ENCODE peak calls at places on chromosomes 11 and 22, in six cellular contexts. V, H, M, U, N and I are unnamed samples.

GRCh38 chr22:37525073-37525745 is 6.0 kb upstream of the CARD10 start:
- DNase-seq in N (no peak), H (peak; percentile 52), U (no peak), M (no peak), V (no peak), I (peak; percentile 65)

GRCh38 chr11:10809373-10810199 is 860 bp upstream of the EIF4G2 start:
- DNase-seq in V (peak; percentile 87), H (peak; percentile 29), M (no peak), U (peak; percentile 57), N (no peak), I (no peak)

GRCh38 chr11:130555251-130555841 is 106.9 kb downstream of the ADAMTS15 start:
- DNase-seq in H (no peak), M (no peak), N (no peak), V (no peak), U (peak; percentile 48), I (no peak)

GRCh38 chr11:113341388-113342165 is 27.2 kb downstream of the TTC12 start:
- DNase-seq in V (no peak), U (no peak), M (no peak), H (no peak), N (no peak), I (no peak)

GRCh38 chr11:9158898-9159391 is 67.5 kb upstream of the SCUBE2 start:
- DNase-seq in N (no peak), U (no peak), M (no peak), H (no peak), V (no peak), I (no peak)

GRCh38 chr22:37906364-37907008 is 389 bp downstream of the MICALL1 start:
- DNase-seq in N (no peak), U (peak; percentile 30), V (no peak), H (no peak), M (peak; percentile 35), I (no peak)

GRCh38 chr11:16114978-16115871 is 241.1 kb downstream of the SOX6 start:
- DNase-seq in V (no peak), U (no peak), N (no peak), M (no peak), H (no peak), I (no peak)

GRCh38 chr11:113474362-113475159 is 637 bp downstream of the DRD2 start:
- DNase-seq in M (peak; percentile 69), U (peak; percentile 70), N (peak; percentile 69), H (peak; percentile 42), V (peak; percentile 99), I (peak; percentile 76)

GRCh38 chr11:57349491-57350274 is 11.5 kb downstream of the P2RX3 start:
- DNase-seq in U (peak; percentile 71), N (peak; percentile 80), M (peak; percentile 73), H (no peak), V (peak; percentile 94), I (peak; percentile 95)

GRCh38 chr11:38307455-38307854 is 1709.4 kb upstream of the RAG2 start:
- DNase-seq in H (no peak), U (no peak), N (no peak), V (no peak), M (no peak), I (no peak)

GRCh38 chr11:122138759-122139594 is 23.0 kb upstream of the BLID start:
- DNase-seq in N (no peak), M (no peak), U (no peak), H (no peak), V (peak; percentile 37), I (no peak)

GRCh38 chr11:88508808-88509581 is 171.5 kb upstream of the CTSC start:
- DNase-seq in H (no peak), U (peak; percentile 16), N (peak; percentile 32), M (peak; percentile 18), V (peak; percentile 82), I (peak; percentile 36)

GRCh38 chr22:30472994-30473720 is 1.3 kb upstream of the SEC14L3 start:
- DNase-seq in V (no peak), N (no peak), M (no peak), H (no peak), U (no peak), I (no peak)

GRCh38 chr11:126415669-126416420 is 60.4 kb downstream of the ST3GAL4 start:
- DNase-seq in U (peak; percentile 76), N (peak; percentile 81), V (no peak), M (peak; percentile 89), H (no peak), I (no peak)

GRCh38 chr11:75867778-75868374 is 52.9 kb downstream of the UVRAG start:
- DNase-seq in M (no peak), N (no peak), U (no peak), V (no peak), H (peak; percentile 23), I (no peak)

GRCh38 chr11:12160680-12161079 is 50.3 kb downstream of the MICAL2 start:
- DNase-seq in U (no peak), N (no peak), V (peak; percentile 43), M (no peak), H (no peak), I (no peak)

GRCh38 chr11:69572233-69572860 is 68.6 kb upstream of the CCND1 start:
- DNase-seq in V (no peak), M (no peak), N (no peak), U (no peak), H (no peak), I (no peak)

GRCh38 chr11:1487091-1487850 is 692 bp upstream of the MOB2 start:
- DNase-seq in H (no peak), U (no peak), N (peak; percentile 17), M (peak; percentile 11), V (no peak), I (no peak)

GRCh38 chr22:43515902-43516301 is 104.1 kb downstream of the MPPED1 start:
- DNase-seq in H (no peak), M (no peak), V (peak; percentile 89), U (no peak), N (no peak), I (peak; percentile 73)

GRCh38 chr11:111205622-111206385 is 39.7 kb upstream of the POU2AF2 start:
- DNase-seq in N (no peak), H (no peak), U (no peak), V (no peak), M (no peak), I (no peak)

GRCh38 chr11:76153609-76153949 is 52.7 kb downstream of the WNT11 start:
- DNase-seq in N (no peak), H (no peak), U (no peak), M (no peak), V (peak; percentile 59), I (no peak)

GRCh38 chr11:62054484-62055121 is 69.2 kb upstream of the INCENP start:
- DNase-seq in H (no peak), N (no peak), V (peak; percentile 63), M (no peak), U (no peak), I (peak; percentile 36)

GRCh38 chr11:29538339-29539036 is 478.3 kb downstream of the KCNA4 start:
- DNase-seq in V (no peak), U (no peak), N (no peak), H (no peak), M (no peak), I (no peak)

GRCh38 chr11:110984147-110984546 is 261.4 kb upstream of the POU2AF2 start:
- DNase-seq in V (no peak), H (peak; percentile 36), N (no peak), M (no peak), U (no peak), I (no peak)

DNA sequence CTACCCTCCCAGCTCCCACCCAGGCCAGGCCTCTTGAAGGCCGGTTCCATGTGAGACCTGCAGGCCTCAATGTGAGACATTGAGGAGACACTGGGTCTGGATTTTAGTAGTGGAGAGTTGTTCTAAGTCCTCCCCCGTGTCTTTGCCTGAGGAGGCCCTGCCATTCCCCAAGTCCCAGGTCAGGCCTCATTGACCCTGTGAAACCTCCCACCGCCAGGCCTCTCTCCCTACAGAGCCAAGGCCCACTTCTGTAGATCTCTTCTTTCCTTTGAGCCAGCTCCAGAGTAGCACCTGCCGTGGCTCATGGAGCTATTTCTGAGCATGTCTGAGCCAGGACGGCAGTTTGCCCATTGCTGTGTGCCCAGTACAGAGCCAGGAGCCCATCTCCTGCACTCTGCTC is 1419.6 kb downstream of the TBC1D22A start:
- DNase-seq in M (no peak), U (no peak), V (no peak), H (no peak), N (no peak), I (no peak)
- H3K9me3 ChIP-seq in M (no peaks in the 10 kb centered on the region), U (no peaks in the 10 kb centered on the region), V (no peaks in the 10 kb centered on the region), H (peaks cover 89% of the 10 kb centered on the region), N (peaks cover 4% of the 10 kb centered on the region), I (no peaks in the 10 kb centered on the region)

GRCh38 chr22:50627452-50627913 is 469 bp downstream of the ARSA start:
- DNase-seq in N (peak; percentile 40), V (peak; percentile 76), H (no peak), M (no peak), U (no peak), I (peak; percentile 83)

GRCh38 chr22:50628543-50629134 is 687 bp upstream of the ARSA start:
- DNase-seq in H (no peak), M (no peak), U (no peak), N (no peak), V (peak; percentile 40), I (no peak)

GRCh38 chr22:50626314-50626855 is 1.6 kb downstream of the ARSA start:
- DNase-seq in V (no peak), N (no peak), M (no peak), H (no peak), U (no peak), I (no peak)

GRCh38 chr22:50626856-50627451 is 998 bp downstream of the ARSA start:
- DNase-seq in M (no peak), N (no peak), H (no peak), U (no peak), V (peak; percentile 43), I (no peak)

DNA sequence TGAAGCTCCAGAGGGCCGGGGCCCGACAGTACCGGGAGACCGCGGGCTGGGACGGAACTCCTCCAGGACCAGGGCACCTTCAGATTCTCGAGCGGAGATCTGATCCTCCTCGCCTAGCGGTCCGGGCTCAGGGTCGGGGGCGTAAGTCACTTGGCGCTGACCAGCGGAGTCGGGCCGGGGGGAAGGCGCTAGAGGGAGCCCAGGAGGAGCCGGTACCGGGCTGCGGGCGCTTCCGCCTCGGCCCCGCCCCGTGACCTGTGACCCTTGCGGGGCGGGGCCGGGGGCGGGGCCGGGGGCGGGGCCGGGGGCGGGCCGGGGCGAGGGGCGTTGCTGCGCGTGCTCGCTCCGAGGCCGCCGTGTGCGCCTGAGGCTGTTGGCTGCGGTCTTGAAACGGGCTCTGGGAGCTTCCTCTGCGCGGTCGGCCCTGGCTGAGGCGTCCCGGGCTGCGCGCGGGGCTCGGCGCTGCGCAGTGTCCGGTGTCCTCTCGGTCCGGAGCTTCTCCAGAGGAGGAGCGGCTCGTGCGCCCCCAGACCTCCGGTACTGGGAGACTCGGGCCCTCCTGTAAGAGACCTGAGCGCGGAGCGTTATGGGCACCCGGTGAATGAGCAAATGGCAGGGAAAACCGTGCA is at the start of gene ARSA:
- DNase-seq in H (peak; percentile 43), U (peak; percentile 89), V (peak; percentile 93), N (peak; percentile 86), M (peak; percentile 85), I (peak; percentile 95)
- H3K27ac ChIP-seq in H (peak within 1 kb of the TSS; percentile 31), U (peak within 1 kb of the TSS; percentile 80), V (no peak within 1 kb of the TSS), N (peak within 1 kb of the TSS; percentile 91), M (peak within 1 kb of the TSS; percentile 93), I (peak within 1 kb of the TSS; percentile 67)

GRCh38 chr22:47260551-47260950 is 498.1 kb downstream of the TBC1D22A start:
- DNase-seq in H (no peak), M (no peak), V (no peak), U (no peak), N (no peak), I (no peak)
- H3K9me3 ChIP-seq in H (no peaks in the 10 kb centered on the region), M (no peaks in the 10 kb centered on the region), V (peaks cover 56% of the 10 kb centered on the region), U (no peaks in the 10 kb centered on the region), N (no peaks in the 10 kb centered on the region), I (no peaks in the 10 kb centered on the region)

DNA sequence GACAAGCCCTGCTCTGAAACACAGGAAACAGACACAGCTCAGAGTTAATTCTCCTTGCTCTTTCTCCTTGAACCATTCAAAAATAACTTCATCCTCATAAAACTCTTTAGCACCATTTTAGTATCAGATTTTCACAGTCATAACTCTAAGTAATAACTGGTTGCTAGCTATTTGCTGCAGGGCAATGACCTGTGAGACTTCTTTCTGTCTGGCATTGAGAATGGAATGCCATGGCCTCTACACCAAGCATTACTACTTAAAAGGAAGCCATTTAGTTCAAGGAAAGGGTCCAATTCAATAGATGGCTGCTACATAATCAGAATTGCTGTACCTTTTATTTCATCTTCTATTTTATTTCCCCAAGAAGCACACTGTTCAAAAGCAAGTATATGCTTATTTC is 186.7 kb upstream of the CCDC90B start:
- DNase-seq in U (no peak), H (no peak), V (no peak), N (no peak), M (no peak), I (no peak)
- H3K27ac ChIP-seq in U (no peak overlapping the region), H (no peak overlapping the region), V (no peak overlapping the region), N (no peak overlapping the region), M (no peak overlapping the region), I (no peak overlapping the region)